ENCODE peak calls at places on chromosome 10, in five cellular contexts. One of them, this sample, is unnamed.

GRCh38 chr10:30111340-30111980 is 52.1 kb upstream of the JCAD start:
- DNase-seq in neuronal stem cell: no peak
- DNase-seq in natural killer cell treated with Interleukin-12 subunit alpha and Interleukin-12 subunit beta and Interleukin-15 and Interleukin-18, amount 100 ng/mL, for 72 hours: no peak
- DNase-seq in Panc1: no peak
- DNase-seq in NCI-H774: no peak
- DNase-seq in this sample: no peak

GRCh38 chr10:97210576-97210975 is 24.8 kb upstream of the SLIT1 start:
- DNase-seq in neuronal stem cell: peak; percentile 86
- DNase-seq in natural killer cell treated with Interleukin-12 subunit alpha and Interleukin-12 subunit beta and Interleukin-15 and Interleukin-18, amount 100 ng/mL, for 72 hours: no peak
- DNase-seq in Panc1: peak; percentile 78
- DNase-seq in NCI-H774: peak; percentile 14
- DNase-seq in this sample: peak; percentile 77

GRCh38 chr10:77505431-77506334 is 131.9 kb downstream of the KCNMA1 start:
- DNase-seq in neuronal stem cell: no peak
- DNase-seq in natural killer cell treated with Interleukin-12 subunit alpha and Interleukin-12 subunit beta and Interleukin-15 and Interleukin-18, amount 100 ng/mL, for 72 hours: no peak
- DNase-seq in Panc1: peak; percentile 85
- DNase-seq in NCI-H774: no peak
- DNase-seq in this sample: no peak

GRCh38 chr10:21497177-21497807 is 28.2 kb downstream of the SKIDA1 start:
- DNase-seq in neuronal stem cell: no peak
- DNase-seq in natural killer cell treated with Interleukin-12 subunit alpha and Interleukin-12 subunit beta and Interleukin-15 and Interleukin-18, amount 100 ng/mL, for 72 hours: no peak
- DNase-seq in Panc1: no peak
- DNase-seq in NCI-H774: peak; percentile 90
- DNase-seq in this sample: peak; percentile 90

GRCh38 chr10:63738410-63738809 is 217.2 kb downstream of the REEP3 start:
- DNase-seq in neuronal stem cell: no peak
- DNase-seq in natural killer cell treated with Interleukin-12 subunit alpha and Interleukin-12 subunit beta and Interleukin-15 and Interleukin-18, amount 100 ng/mL, for 72 hours: no peak
- DNase-seq in Panc1: no peak
- DNase-seq in NCI-H774: no peak
- DNase-seq in this sample: no peak

GRCh38 chr10:46084321-46085165 is 38.5 kb upstream of the MSMB start:
- DNase-seq in neuronal stem cell: no peak
- DNase-seq in natural killer cell treated with Interleukin-12 subunit alpha and Interleukin-12 subunit beta and Interleukin-15 and Interleukin-18, amount 100 ng/mL, for 72 hours: no peak
- DNase-seq in Panc1: no peak
- DNase-seq in NCI-H774: no peak
- DNase-seq in this sample: no peak

GRCh38 chr10:120421250-120421649 is 35.8 kb upstream of the PLPP4 start:
- DNase-seq in neuronal stem cell: no peak
- DNase-seq in natural killer cell treated with Interleukin-12 subunit alpha and Interleukin-12 subunit beta and Interleukin-15 and Interleukin-18, amount 100 ng/mL, for 72 hours: no peak
- DNase-seq in Panc1: no peak
- DNase-seq in NCI-H774: no peak
- DNase-seq in this sample: no peak

GRCh38 chr10:12741255-12741915 is 260.1 kb downstream of the CCDC3 start:
- DNase-seq in neuronal stem cell: no peak
- DNase-seq in natural killer cell treated with Interleukin-12 subunit alpha and Interleukin-12 subunit beta and Interleukin-15 and Interleukin-18, amount 100 ng/mL, for 72 hours: no peak
- DNase-seq in Panc1: no peak
- DNase-seq in NCI-H774: no peak
- DNase-seq in this sample: no peak

GRCh38 chr10:106571216-106571954 is 593.1 kb downstream of the SORCS1 start:
- DNase-seq in neuronal stem cell: peak; percentile 5
- DNase-seq in natural killer cell treated with Interleukin-12 subunit alpha and Interleukin-12 subunit beta and Interleukin-15 and Interleukin-18, amount 100 ng/mL, for 72 hours: no peak
- DNase-seq in Panc1: peak; percentile 24
- DNase-seq in NCI-H774: no peak
- DNase-seq in this sample: peak; percentile 57